ENCODE peak calls at places on chromosomes 5 and 9, in ten cellular contexts. One of them, this sample, is unnamed. For H3K36me3, the result is how much of the 10 kb centered on the place peaks cover.

GRCh38 chr5:1524799-1525623 is 1.3 kb upstream of the LPCAT1 start:
- DNase-seq in DND-41: peak
- DNase-seq in colonic mucosa: peak
- DNase-seq in SK-N-SH: no peak
- DNase-seq in pancreas: peak
- DNase-seq in heart left ventricle: peak
- DNase-seq in gastrocnemius medialis: peak
- DNase-seq in psoas muscle: peak
- DNase-seq in mammary epithelial cell: no peak
- DNase-seq in brain microvascular endothelial cell: no peak
- DNase-seq in this sample: no peak

GRCh38 chr5:156312897-156313680 is 13.9 kb upstream of the SGCD start:
- DNase-seq in DND-41: no peak
- DNase-seq in colonic mucosa: no peak
- DNase-seq in SK-N-SH: no peak
- DNase-seq in pancreas: no peak
- DNase-seq in heart left ventricle: no peak
- DNase-seq in gastrocnemius medialis: no peak
- DNase-seq in psoas muscle: no peak
- DNase-seq in mammary epithelial cell: no peak
- DNase-seq in brain microvascular endothelial cell: no peak
- DNase-seq in this sample: no peak

GRCh38 chr5:127757576-127757975 is 54.4 kb downstream of the CCDC192 start:
- DNase-seq in DND-41: no peak
- DNase-seq in colonic mucosa: peak
- DNase-seq in SK-N-SH: peak
- DNase-seq in pancreas: peak
- DNase-seq in heart left ventricle: no peak
- DNase-seq in gastrocnemius medialis: peak
- DNase-seq in psoas muscle: no peak
- DNase-seq in mammary epithelial cell: peak
- DNase-seq in brain microvascular endothelial cell: peak
- DNase-seq in this sample: no peak

GRCh38 chr5:86917117-86917579 is 299.4 kb downstream of the COX7C start:
- DNase-seq in DND-41: peak
- DNase-seq in colonic mucosa: no peak
- DNase-seq in SK-N-SH: no peak
- DNase-seq in pancreas: no peak
- DNase-seq in heart left ventricle: no peak
- DNase-seq in gastrocnemius medialis: no peak
- DNase-seq in psoas muscle: no peak
- DNase-seq in mammary epithelial cell: peak
- DNase-seq in brain microvascular endothelial cell: peak
- DNase-seq in this sample: no peak

GRCh38 chr9:98158071-98158791 is 34.2 kb downstream of the CORO2A start:
- DNase-seq in DND-41: no peak
- DNase-seq in colonic mucosa: peak
- DNase-seq in SK-N-SH: no peak
- DNase-seq in pancreas: no peak
- DNase-seq in heart left ventricle: no peak
- DNase-seq in gastrocnemius medialis: no peak
- DNase-seq in psoas muscle: no peak
- DNase-seq in mammary epithelial cell: no peak
- DNase-seq in brain microvascular endothelial cell: no peak
- DNase-seq in this sample: no peak

GRCh38 chr9:114303977-114304376 is 18.9 kb upstream of the ORM1 start:
- DNase-seq in DND-41: no peak
- DNase-seq in colonic mucosa: peak
- DNase-seq in SK-N-SH: no peak
- DNase-seq in pancreas: peak
- DNase-seq in heart left ventricle: no peak
- DNase-seq in gastrocnemius medialis: no peak
- DNase-seq in psoas muscle: no peak
- DNase-seq in mammary epithelial cell: no peak
- DNase-seq in brain microvascular endothelial cell: no peak
- DNase-seq in this sample: no peak

GRCh38 chr9:125970340-125970739 is 223.2 kb downstream of the PBX3 start:
- DNase-seq in DND-41: no peak
- DNase-seq in colonic mucosa: no peak
- DNase-seq in SK-N-SH: no peak
- DNase-seq in pancreas: no peak
- DNase-seq in heart left ventricle: no peak
- DNase-seq in gastrocnemius medialis: no peak
- DNase-seq in psoas muscle: no peak
- DNase-seq in mammary epithelial cell: peak
- DNase-seq in brain microvascular endothelial cell: no peak
- DNase-seq in this sample: no peak

GRCh38 chr5:95801961-95802360 is 20.6 kb downstream of the GLRX start:
- DNase-seq in DND-41: no peak
- DNase-seq in colonic mucosa: no peak
- DNase-seq in SK-N-SH: no peak
- DNase-seq in pancreas: no peak
- DNase-seq in heart left ventricle: no peak
- DNase-seq in gastrocnemius medialis: no peak
- DNase-seq in psoas muscle: no peak
- DNase-seq in mammary epithelial cell: no peak
- DNase-seq in brain microvascular endothelial cell: no peak
- DNase-seq in this sample: no peak

DNA sequence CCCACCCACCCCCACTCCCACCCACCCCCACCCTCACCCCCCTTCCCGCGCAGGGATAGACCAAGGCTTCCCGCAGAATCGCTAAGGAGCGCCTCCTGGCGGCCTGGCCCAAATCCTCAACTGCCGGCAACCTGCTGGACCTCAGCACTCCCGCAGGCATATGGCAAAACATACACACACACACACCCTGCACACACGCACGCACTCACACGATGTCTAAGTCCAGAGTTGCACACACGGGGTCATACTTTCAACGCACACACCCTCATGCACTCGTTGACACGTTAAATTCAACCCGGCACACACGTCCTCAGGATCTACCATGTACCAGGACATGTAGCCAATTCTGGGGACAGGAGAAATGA is 1.7 kb downstream of the CPLX2 start:
- DNase-seq in DND-41: no peak
- DNase-seq in colonic mucosa: no peak
- DNase-seq in SK-N-SH: peak
- DNase-seq in pancreas: no peak
- DNase-seq in heart left ventricle: no peak
- DNase-seq in gastrocnemius medialis: no peak
- DNase-seq in psoas muscle: no peak
- DNase-seq in mammary epithelial cell: no peak
- DNase-seq in brain microvascular endothelial cell: no peak
- DNase-seq in this sample: no peak
- H3K4me3 ChIP-seq in DND-41: no peak
- H3K4me3 ChIP-seq in colonic mucosa: no peak
- H3K4me3 ChIP-seq in SK-N-SH: no peak
- H3K4me3 ChIP-seq in pancreas: no peak
- H3K4me3 ChIP-seq in heart left ventricle: no peak
- H3K4me3 ChIP-seq in gastrocnemius medialis: no peak
- H3K4me3 ChIP-seq in psoas muscle: no peak
- H3K4me3 ChIP-seq in mammary epithelial cell: no peak
- H3K4me3 ChIP-seq in brain microvascular endothelial cell: no peak
- H3K4me3 ChIP-seq in this sample: no peak

DNA sequence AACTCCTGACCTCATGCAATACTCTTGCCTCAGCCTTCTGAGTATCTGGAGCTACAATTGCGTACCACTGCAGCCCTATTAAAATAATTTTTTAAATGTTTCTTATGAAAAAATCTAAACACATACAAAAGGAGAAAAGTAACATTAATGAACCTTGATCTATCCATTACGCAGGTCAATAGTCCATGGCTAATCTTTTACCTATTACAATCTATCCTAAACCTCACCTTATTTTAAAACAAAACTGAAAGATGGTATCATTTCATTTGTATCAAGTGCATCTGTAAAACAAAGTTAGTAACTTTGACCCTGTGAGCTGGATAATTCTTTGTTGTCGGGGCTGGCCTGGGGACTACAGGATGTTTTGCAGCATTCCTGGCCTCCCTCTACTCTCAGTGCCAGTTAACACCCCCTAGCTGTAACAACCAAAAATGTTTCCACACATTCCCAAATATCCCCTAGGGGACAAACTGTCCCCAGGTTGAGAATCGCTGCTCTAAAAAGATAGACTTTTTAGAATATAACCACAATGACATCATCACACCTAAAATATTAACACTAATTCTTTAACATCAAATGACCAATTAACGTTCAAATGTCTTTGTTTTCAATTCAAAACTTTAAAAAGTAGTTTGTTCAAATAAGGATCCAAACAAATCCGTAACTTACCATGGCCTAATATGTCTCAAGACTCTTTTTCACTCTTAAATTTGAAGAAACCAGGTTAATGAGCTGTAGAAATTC is 54.8 kb downstream of the RNF38 start:
- DNase-seq in DND-41: no peak
- DNase-seq in colonic mucosa: no peak
- DNase-seq in SK-N-SH: no peak
- DNase-seq in pancreas: no peak
- DNase-seq in heart left ventricle: no peak
- DNase-seq in gastrocnemius medialis: no peak
- DNase-seq in psoas muscle: no peak
- DNase-seq in mammary epithelial cell: no peak
- DNase-seq in brain microvascular endothelial cell: no peak
- DNase-seq in this sample: no peak
- TF ChIP-seq CTCF in DND-41: no peak
- TF ChIP-seq CTCF in colonic mucosa: no peak
- TF ChIP-seq CTCF in SK-N-SH: no peak
- TF ChIP-seq CTCF in pancreas: no peak
- TF ChIP-seq CTCF in heart left ventricle: no peak
- TF ChIP-seq CTCF in gastrocnemius medialis: no peak
- TF ChIP-seq CTCF in psoas muscle: no peak
- TF ChIP-seq CTCF in mammary epithelial cell: peak
- TF ChIP-seq CTCF in brain microvascular endothelial cell: peak
- TF ChIP-seq CTCF in this sample: no peak

GRCh38 chr5:134817006-134817405 is 28.8 kb upstream of the C5orf24 start:
- DNase-seq in DND-41: no peak
- DNase-seq in colonic mucosa: no peak
- DNase-seq in SK-N-SH: no peak
- DNase-seq in pancreas: no peak
- DNase-seq in heart left ventricle: no peak
- DNase-seq in gastrocnemius medialis: no peak
- DNase-seq in psoas muscle: no peak
- DNase-seq in mammary epithelial cell: no peak
- DNase-seq in brain microvascular endothelial cell: no peak
- DNase-seq in this sample: no peak
- H3K36me3 ChIP-seq in DND-41: half or more
- H3K36me3 ChIP-seq in colonic mucosa: under half
- H3K36me3 ChIP-seq in SK-N-SH: half or more
- H3K36me3 ChIP-seq in pancreas: under half
- H3K36me3 ChIP-seq in heart left ventricle: half or more
- H3K36me3 ChIP-seq in gastrocnemius medialis: under half
- H3K36me3 ChIP-seq in psoas muscle: half or more
- H3K36me3 ChIP-seq in mammary epithelial cell: under half
- H3K36me3 ChIP-seq in brain microvascular endothelial cell: under half
- H3K36me3 ChIP-seq in this sample: under half

GRCh38 chr9:120894404-120895226 is 17.6 kb upstream of the PHF19 start:
- DNase-seq in DND-41: no peak
- DNase-seq in colonic mucosa: no peak
- DNase-seq in SK-N-SH: no peak
- DNase-seq in pancreas: no peak
- DNase-seq in heart left ventricle: peak
- DNase-seq in gastrocnemius medialis: no peak
- DNase-seq in psoas muscle: peak
- DNase-seq in mammary epithelial cell: no peak
- DNase-seq in brain microvascular endothelial cell: no peak
- DNase-seq in this sample: no peak
- H3K4me3 ChIP-seq in DND-41: no peak
- H3K4me3 ChIP-seq in colonic mucosa: peak
- H3K4me3 ChIP-seq in SK-N-SH: no peak
- H3K4me3 ChIP-seq in pancreas: peak
- H3K4me3 ChIP-seq in heart left ventricle: peak
- H3K4me3 ChIP-seq in gastrocnemius medialis: peak
- H3K4me3 ChIP-seq in psoas muscle: peak
- H3K4me3 ChIP-seq in mammary epithelial cell: no peak
- H3K4me3 ChIP-seq in brain microvascular endothelial cell: peak
- H3K4me3 ChIP-seq in this sample: no peak

DNA sequence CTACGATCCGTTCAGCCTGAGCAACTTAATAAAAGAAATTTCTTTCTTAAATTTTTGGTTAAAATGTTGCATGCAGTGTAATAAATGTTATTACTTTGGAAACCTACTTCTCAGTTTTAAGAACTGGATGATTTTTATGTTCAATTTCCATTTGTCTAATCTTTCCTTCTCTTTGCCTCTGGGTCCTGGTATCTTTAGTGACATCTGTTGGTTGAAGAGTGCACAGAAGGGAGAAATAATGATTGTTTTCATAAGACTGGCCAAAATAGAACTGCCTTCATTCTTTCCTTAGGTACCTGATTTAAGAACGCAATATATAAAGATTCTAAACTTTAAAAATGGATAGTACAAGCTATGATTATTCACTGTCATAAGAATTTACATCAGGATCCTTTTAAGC is 83.0 kb upstream of the TLX3 start:
- DNase-seq in DND-41: no peak
- DNase-seq in colonic mucosa: no peak
- DNase-seq in SK-N-SH: peak
- DNase-seq in pancreas: no peak
- DNase-seq in heart left ventricle: no peak
- DNase-seq in gastrocnemius medialis: no peak
- DNase-seq in psoas muscle: no peak
- DNase-seq in mammary epithelial cell: no peak
- DNase-seq in brain microvascular endothelial cell: no peak
- DNase-seq in this sample: no peak
- TF ChIP-seq CTCF in DND-41: peak
- TF ChIP-seq CTCF in colonic mucosa: no peak
- TF ChIP-seq CTCF in SK-N-SH: peak
- TF ChIP-seq CTCF in pancreas: no peak
- TF ChIP-seq CTCF in heart left ventricle: no peak
- TF ChIP-seq CTCF in gastrocnemius medialis: no peak
- TF ChIP-seq CTCF in psoas muscle: no peak
- TF ChIP-seq CTCF in mammary epithelial cell: peak
- TF ChIP-seq CTCF in brain microvascular endothelial cell: peak
- TF ChIP-seq CTCF in this sample: peak

DNA sequence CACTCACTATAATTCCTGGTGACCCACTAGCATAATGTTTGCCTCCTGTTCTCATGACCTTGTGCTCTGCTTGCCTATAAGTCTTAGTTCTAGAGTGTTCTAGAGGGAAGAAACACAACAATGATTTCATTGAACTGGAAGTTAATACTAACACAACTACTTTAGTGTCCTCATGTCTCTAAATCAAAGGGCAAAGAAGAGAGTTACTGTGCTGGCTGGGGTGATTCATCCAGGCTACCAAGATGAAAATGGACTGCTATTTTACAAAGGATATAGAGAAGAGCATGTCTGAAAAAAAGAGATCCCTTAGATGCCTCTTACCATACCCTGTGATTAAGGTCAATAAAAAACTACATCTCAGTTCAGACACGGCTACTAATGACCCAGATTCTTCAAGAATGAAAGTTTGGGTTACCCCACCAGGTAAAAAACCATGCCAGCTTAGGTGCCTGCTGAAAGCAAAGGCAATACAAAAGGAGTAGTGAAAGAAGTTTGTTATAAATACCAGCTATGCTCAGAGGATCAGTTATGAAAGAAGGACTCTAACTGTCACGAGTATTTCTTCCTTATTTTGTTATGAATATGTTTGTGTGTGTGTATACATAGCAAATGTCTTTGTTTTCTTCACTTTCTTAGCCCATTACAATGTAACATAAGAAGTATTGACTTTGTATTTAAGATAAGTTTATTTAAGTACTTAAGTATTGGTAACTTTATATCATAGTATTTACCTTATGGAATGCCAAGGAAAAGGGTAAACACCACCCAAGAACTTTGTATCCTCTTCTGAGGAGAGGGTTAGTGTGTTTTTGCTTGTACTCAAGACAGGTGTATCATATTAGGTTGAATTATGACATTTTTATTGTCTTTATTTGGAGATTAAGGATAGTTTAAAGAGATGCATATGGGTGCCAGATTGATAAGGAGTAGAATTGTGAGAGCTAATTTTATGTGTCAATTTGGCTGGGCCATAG is 314.1 kb upstream of the PTGER4 start:
- DNase-seq in DND-41: no peak
- DNase-seq in colonic mucosa: no peak
- DNase-seq in SK-N-SH: no peak
- DNase-seq in pancreas: no peak
- DNase-seq in heart left ventricle: no peak
- DNase-seq in gastrocnemius medialis: no peak
- DNase-seq in psoas muscle: no peak
- DNase-seq in mammary epithelial cell: peak
- DNase-seq in brain microvascular endothelial cell: no peak
- DNase-seq in this sample: no peak
- H3K36me3 ChIP-seq in DND-41: under half
- H3K36me3 ChIP-seq in colonic mucosa: under half
- H3K36me3 ChIP-seq in SK-N-SH: under half
- H3K36me3 ChIP-seq in pancreas: under half
- H3K36me3 ChIP-seq in heart left ventricle: under half
- H3K36me3 ChIP-seq in gastrocnemius medialis: under half
- H3K36me3 ChIP-seq in psoas muscle: under half
- H3K36me3 ChIP-seq in mammary epithelial cell: under half
- H3K36me3 ChIP-seq in brain microvascular endothelial cell: under half
- H3K36me3 ChIP-seq in this sample: under half

This sample was measured in GM06990.